ENCODE peak calls at places on chromosomes 5 and 9, in nine cellular contexts. S is EL; C is anterior cingulate cortex; D is A549; V is left colon; L is CD8-positive, alpha-beta T cell; O is nephron progenitor cell; I is Daoy; X is immature natural killer cell. T is an unnamed sample.

GRCh38 chr9:77435688-77436087 is 212.4 kb downstream of the GNA14 start:
- DNase-seq in S (peak; percentile 28), C (no peak), D (no peak), V (no peak), L (no peak), O (no peak), I (no peak), X (no peak), T (no peak)

GRCh38 chr5:634191-634590 is 22.1 kb downstream of the CEP72 start:
- DNase-seq in S (no peak), C (no peak), D (no peak), V (no peak), L (no peak), O (no peak), I (no peak), X (no peak), T (peak; percentile 34)

GRCh38 chr5:178433273-178433775 is 156.9 kb downstream of the COL23A1 start:
- DNase-seq in S (no peak), C (no peak), D (no peak), V (no peak), L (no peak), O (no peak), I (no peak), X (no peak), T (no peak)

GRCh38 chr5:146710348-146710747 is 168.2 kb downstream of the PPP2R2B start:
- DNase-seq in S (no peak), C (no peak), D (no peak), V (no peak), L (no peak), O (no peak), I (no peak), X (no peak), T (no peak)

GRCh38 chr5:175889910-175890684 is 18.7 kb downstream of the CPLX2 start:
- DNase-seq in S (peak; percentile 49), C (no peak), D (peak; percentile 79), V (no peak), L (no peak), O (no peak), I (peak; percentile 59), X (no peak), T (no peak)

GRCh38 chr5:179901915-179902762 is 5.6 kb downstream of the TBC1D9B start:
- DNase-seq in S (no peak), C (no peak), D (no peak), V (no peak), L (no peak), O (no peak), I (no peak), X (no peak), T (no peak)

GRCh38 chr5:35821513-35821912 is 35.2 kb upstream of the IL7R start:
- DNase-seq in S (no peak), C (no peak), D (no peak), V (no peak), L (no peak), O (no peak), I (no peak), X (no peak), T (no peak)

GRCh38 chr5:66720776-66721175 is 124.6 kb downstream of the MAST4 start:
- DNase-seq in S (no peak), C (no peak), D (no peak), V (no peak), L (no peak), O (no peak), I (no peak), X (no peak), T (no peak)

GRCh38 chr5:112682621-112683061 is 55.0 kb upstream of the APC start:
- DNase-seq in S (peak; percentile 70), C (no peak), D (no peak), V (no peak), L (no peak), O (no peak), I (peak; percentile 10), X (no peak), T (no peak)

GRCh38 chr5:34460496-34460895 is 195.6 kb upstream of the RAI14 start:
- DNase-seq in S (no peak), C (no peak), D (no peak), V (no peak), L (no peak), O (no peak), I (no peak), X (no peak), T (no peak)

GRCh38 chr5:93675458-93676450 is 65.6 kb downstream of the POU5F2 start:
- DNase-seq in S (no peak), C (no peak), D (no peak), V (no peak), L (no peak), O (no peak), I (no peak), X (no peak), T (no peak)

GRCh38 chr9:15755660-15756059 is 202.8 kb downstream of the CCDC171 start:
- DNase-seq in S (no peak), C (no peak), D (no peak), V (no peak), L (no peak), O (no peak), I (no peak), X (no peak), T (no peak)

GRCh38 chr5:72951850-72952468 is 3.9 kb upstream of the FCHO2 start:
- DNase-seq in S (peak; percentile 83), C (no peak), D (peak; percentile 47), V (no peak), L (no peak), O (no peak), I (peak; percentile 70), X (no peak), T (no peak)

GRCh38 chr5:142627371-142628217 is 58.3 kb downstream of the FGF1 start:
- DNase-seq in S (no peak), C (no peak), D (no peak), V (no peak), L (no peak), O (no peak), I (no peak), X (no peak), T (no peak)

GRCh38 chr9:127104465-127105311 is 17.7 kb downstream of the ANGPTL2 start:
- DNase-seq in S (no peak), C (no peak), D (no peak), V (no peak), L (no peak), O (no peak), I (no peak), X (no peak), T (peak; percentile 82)

GRCh38 chr5:30194595-30194994 is 998.9 kb upstream of the CDH6 start:
- DNase-seq in S (no peak), C (no peak), D (no peak), V (no peak), L (no peak), O (no peak), I (no peak), X (no peak), T (no peak)

GRCh38 chr9:31089822-31090221 is 1294.6 kb upstream of the ACO1 start:
- DNase-seq in S (no peak), C (no peak), D (no peak), V (no peak), L (no peak), O (no peak), I (no peak), X (no peak), T (no peak)

GRCh38 chr5:124908603-124909451 is 162.4 kb upstream of the ZNF608 start:
- DNase-seq in S (no peak), C (no peak), D (no peak), V (peak; percentile 28), L (no peak), O (no peak), I (peak; percentile 69), X (no peak), T (no peak)

GRCh38 chr5:2751592-2752021 is at the start of gene IRX2:
- DNase-seq in S (peak; percentile 97), C (no peak), D (peak; percentile 69), V (peak; percentile 39), L (no peak), O (peak; percentile 92), I (peak; percentile 97), X (no peak), T (peak; percentile 89)

GRCh38 chr5:107213025-107213424 is 457.7 kb downstream of the EFNA5 start:
- DNase-seq in S (peak; percentile 12), C (no peak), D (no peak), V (no peak), L (no peak), O (no peak), I (no peak), X (no peak), T (no peak)

GRCh38 chr9:114626415-114627029 is 15.4 kb downstream of the TMEM268 start:
- DNase-seq in S (no peak), C (no peak), D (no peak), V (no peak), L (no peak), O (peak; percentile 12), I (no peak), X (no peak), T (no peak)

GRCh38 chr5:37955748-37956147 is 115.9 kb upstream of the GDNF start:
- DNase-seq in S (no peak), C (no peak), D (no peak), V (no peak), L (no peak), O (no peak), I (no peak), X (no peak), T (no peak)

GRCh38 chr5:14574124-14574523 is 7.5 kb upstream of the OTULINL start:
- DNase-seq in S (no peak), C (no peak), D (no peak), V (no peak), L (no peak), O (no peak), I (no peak), X (no peak), T (no peak)

GRCh38 chr5:150217041-150217440 is 27.2 kb downstream of the SLC6A7 start:
- DNase-seq in S (no peak), C (no peak), D (no peak), V (peak; percentile 55), L (no peak), O (no peak), I (no peak), X (no peak), T (no peak)

GRCh38 chr5:160293901-160294561 is 18.3 kb downstream of the CCNJL start:
- DNase-seq in S (no peak), C (no peak), D (peak; percentile 17), V (no peak), L (peak; percentile 11), O (no peak), I (no peak), X (peak; percentile 80), T (peak; percentile 66)

GRCh38 chr9:27387722-27388121 is 90.8 kb upstream of the EQTN start:
- DNase-seq in S (no peak), C (no peak), D (no peak), V (no peak), L (no peak), O (no peak), I (no peak), X (no peak), T (no peak)

GRCh38 chr5:91332267-91333044 is 50.7 kb downstream of the ARRDC3 start:
- DNase-seq in S (peak; percentile 80), C (no peak), D (peak; percentile 85), V (no peak), L (no peak), O (no peak), I (peak; percentile 88), X (peak; percentile 46), T (no peak)

GRCh38 chr9:92686954-92687353 is 17.0 kb upstream of the IPPK start:
- DNase-seq in S (peak; percentile 20), C (no peak), D (peak; percentile 32), V (no peak), L (no peak), O (no peak), I (no peak), X (no peak), T (no peak)

GRCh38 chr5:56649569-56649968 is 165.8 kb upstream of the MAP3K1 start:
- DNase-seq in S (peak; percentile 52), C (no peak), D (no peak), V (no peak), L (no peak), O (no peak), I (peak; percentile 42), X (no peak), T (peak; percentile 48)

GRCh38 chr5:135012033-135012588 is 21.9 kb downstream of the PITX1 start:
- DNase-seq in S (no peak), C (no peak), D (no peak), V (no peak), L (no peak), O (no peak), I (no peak), X (no peak), T (no peak)

GRCh38 chr5:38576442-38576841 is 20.0 kb upstream of the LIFR start:
- DNase-seq in S (no peak), C (no peak), D (no peak), V (no peak), L (no peak), O (no peak), I (no peak), X (no peak), T (no peak)